ENCODE peak calls at places on chromosome 17, in five cellular contexts. Y, S, J, C and P are unnamed samples.

GRCh38 chr17:36505171-36505570 is 18.7 kb downstream of the ZNHIT3 start:
- DNase-seq in C (no peak), S (no peak), Y (no peak), J (no peak), P (no peak)

GRCh38 chr17:61421460-61421859 is 21.8 kb downstream of the TBX2 start:
- DNase-seq in S (no peak), J (no peak), C (no peak), Y (no peak), P (no peak)

GRCh38 chr17:19341641-19342610 is 20.6 kb downstream of the B9D1 start:
- DNase-seq in C (no peak), J (no peak), S (no peak), Y (no peak), P (no peak)

GRCh38 chr17:7842950-7843535 is 9.0 kb downstream of the KDM6B start:
- DNase-seq in S (peak), C (peak), Y (peak), J (no peak), P (peak)

GRCh38 chr17:37399404-37399803 is 7.2 kb downstream of the ACACA start:
- DNase-seq in Y (no peak), J (no peak), C (no peak), S (no peak), P (no peak)

GRCh38 chr17:76523084-76524037 is 14.1 kb downstream of the CYGB start:
- DNase-seq in S (peak), Y (peak), J (no peak), C (peak), P (peak)

GRCh38 chr17:245611-246010 is 64.2 kb upstream of the DOC2B start:
- DNase-seq in Y (no peak), C (peak), S (no peak), J (no peak), P (no peak)

GRCh38 chr17:47106130-47106529 is 83.0 kb downstream of the CDC27 start:
- DNase-seq in Y (no peak), C (no peak), S (no peak), J (no peak), P (no peak)

GRCh38 chr17:40542562-40543411 is 22.5 kb downstream of the CCR7 start:
- DNase-seq in Y (peak), C (peak), S (peak), J (no peak), P (peak)

GRCh38 chr17:80978499-80979497 is 12.8 kb upstream of the CHMP6 start:
- DNase-seq in C (no peak), S (no peak), Y (no peak), J (no peak), P (no peak)

GRCh38 chr17:4449736-4450135 is 16.0 kb downstream of the SPNS3 start:
- DNase-seq in Y (no peak), J (no peak), C (no peak), S (no peak), P (no peak)

GRCh38 chr17:49218941-49219913 is 8.7 kb downstream of the ABI3 start:
- DNase-seq in C (peak), S (peak), J (no peak), Y (no peak), P (no peak)

GRCh38 chr17:7408341-7408740 is 696 bp downstream of the NLGN2 start:
- DNase-seq in J (no peak), C (no peak), Y (no peak), S (no peak), P (no peak)

GRCh38 chr17:49993423-49994037 is 1.5 kb downstream of the DLX3 start:
- DNase-seq in J (peak), S (no peak), Y (no peak), C (no peak), P (no peak)

GRCh38 chr17:57939797-57940196 is 15.4 kb downstream of the CUEDC1 start:
- DNase-seq in Y (no peak), C (peak), S (no peak), J (peak), P (peak)

GRCh38 chr17:76414334-76415295 is 30.2 kb downstream of the SPHK1 start:
- DNase-seq in C (peak), J (no peak), S (peak), Y (no peak), P (peak)

GRCh38 chr17:47291242-47291873 is 32.4 kb upstream of the EFCAB13 start:
- DNase-seq in C (no peak), Y (no peak), J (no peak), S (no peak), P (no peak)

GRCh38 chr17:61467416-61468262 is 15.4 kb downstream of the TBX4 start:
- DNase-seq in J (no peak), C (peak), S (no peak), Y (peak), P (no peak)

GRCh38 chr17:36932383-36933173 is 4.7 kb upstream of the LHX1 start:
- DNase-seq in S (no peak), C (no peak), Y (no peak), J (no peak), P (no peak)

GRCh38 chr17:71405101-71405500 is 715.7 kb upstream of the SOX9 start:
- DNase-seq in C (no peak), Y (peak), J (no peak), S (no peak), P (no peak)

GRCh38 chr17:40540448-40540847 is 24.8 kb downstream of the CCR7 start:
- DNase-seq in S (no peak), C (no peak), J (no peak), Y (no peak), P (no peak)

GRCh38 chr17:49022391-49022941 is 25.3 kb downstream of the IGF2BP1 start:
- DNase-seq in C (no peak), Y (peak), J (no peak), S (no peak), P (peak)

GRCh38 chr17:1645207-1646171 is at the start of gene SCARF1:
- DNase-seq in Y (no peak), S (peak), J (no peak), C (peak), P (peak)

GRCh38 chr17:70405492-70406220 is 236.3 kb downstream of the KCNJ2 start:
- DNase-seq in C (no peak), J (no peak), S (no peak), Y (peak), P (no peak)

GRCh38 chr17:28828294-28829040 is 14.1 kb downstream of the FAM222B start:
- DNase-seq in J (no peak), S (no peak), C (no peak), Y (no peak), P (no peak)

GRCh38 chr17:74759243-74759801 is 10.9 kb downstream of the NHERF1 start:
- DNase-seq in C (peak), J (no peak), S (no peak), Y (no peak), P (no peak)

GRCh38 chr17:35188111-35188510 is 6.1 kb downstream of the SLC35G3 start:
- DNase-seq in Y (no peak), S (no peak), C (no peak), J (no peak), P (no peak)

GRCh38 chr17:72592242-72592966 is 471.6 kb downstream of the SOX9 start:
- DNase-seq in J (peak), C (peak), Y (peak), S (peak), P (peak)

GRCh38 chr17:1193300-1193699 is 13.5 kb upstream of the ABR start:
- DNase-seq in J (no peak), C (no peak), Y (no peak), S (no peak), P (no peak)

GRCh38 chr17:82320956-82321927 is 3.8 kb upstream of the CD7 start:
- DNase-seq in Y (no peak), C (peak), S (no peak), J (no peak), P (no peak)

GRCh38 chr17:50350733-50351132 is 4.8 kb downstream of the XYLT2 start:
- DNase-seq in S (no peak), J (no peak), Y (no peak), C (no peak), P (no peak)

GRCh38 chr17:82013341-82013740 is 9.3 kb downstream of the CENPX start:
- DNase-seq in C (peak), J (no peak), Y (no peak), S (no peak), P (no peak)

GRCh38 chr17:41559548-41559947 is 12.3 kb downstream of the KRT9 start:
- DNase-seq in C (no peak), S (no peak), J (no peak), Y (no peak), P (no peak)

GRCh38 chr17:3828151-3828851 is 17.7 kb downstream of the NCBP3 start:
- DNase-seq in C (no peak), Y (no peak), S (no peak), J (no peak), P (no peak)

GRCh38 chr17:82863646-82863940 is 23.8 kb upstream of the ZNF750 start:
- DNase-seq in C (no peak), Y (no peak), J (no peak), S (no peak), P (no peak)

GRCh38 chr17:37358098-37358829 is 17.5 kb upstream of the C17orf78 start:
- DNase-seq in Y (peak), S (peak), J (peak), C (peak), P (peak)

GRCh38 chr17:46983782-46984181 is 4.7 kb upstream of the RPRML start:
- DNase-seq in J (no peak), C (no peak), Y (no peak), S (no peak), P (no peak)

GRCh38 chr17:78252111-78252634 is 20.7 kb downstream of the TMEM235 start:
- DNase-seq in Y (no peak), C (no peak), S (no peak), J (no peak), P (peak)